ENCODE peak calls at places on chromosome 20, in six cellular contexts. X is HS-5, F is NCI-H510A treated with DMSO at 0.1 percent for 48 hours, O is AG20443, K is left colon, U is kidney glomerular epithelial cell. N is an unnamed sample.

GRCh38 chr20:36856196-36856595 is 19.7 kb upstream of the TLDC2 start:
- DNase-seq in X (no peak), F (no peak), O (no peak), K (no peak), U (no peak), N (no peak)

GRCh38 chr20:25223765-25224720 is 23.8 kb upstream of the PYGB start:
- DNase-seq in X (no peak), F (no peak), O (no peak), K (no peak), U (no peak), N (no peak)

GRCh38 chr20:38873050-38873581 is 53.1 kb upstream of the FAM83D start:
- DNase-seq in X (no peak), F (no peak), O (no peak), K (peak; percentile 37), U (no peak), N (no peak)

GRCh38 chr20:24964518-24964838 is 15.4 kb downstream of the CST7 start:
- DNase-seq in X (no peak), F (no peak), O (no peak), K (no peak), U (no peak), N (no peak)

GRCh38 chr20:37389241-37389747 is 43.4 kb downstream of the SRC start:
- DNase-seq in X (no peak), F (no peak), O (no peak), K (no peak), U (no peak), N (no peak)

GRCh38 chr20:58693226-58694006 is 816 bp downstream of the NPEPL1 start:
- DNase-seq in X (no peak), F (no peak), O (no peak), K (peak; percentile 48), U (no peak), N (no peak)

GRCh38 chr20:58192567-58192966 is 35.9 kb downstream of the ANKRD60 start:
- DNase-seq in X (no peak), F (no peak), O (no peak), K (no peak), U (no peak), N (no peak)

GRCh38 chr20:51640743-51641142 is 98.2 kb upstream of the NFATC2 start:
- DNase-seq in X (no peak), F (no peak), O (no peak), K (no peak), U (no peak), N (no peak)

GRCh38 chr20:44370639-44371218 is 15.2 kb downstream of the HNF4A start:
- DNase-seq in X (no peak), F (peak; percentile 59), O (no peak), K (peak; percentile 64), U (no peak), N (no peak)

GRCh38 chr20:25296094-25297093 is 48.5 kb downstream of the PYGB start:
- DNase-seq in X (no peak), F (peak; percentile 63), O (peak; percentile 83), K (no peak), U (no peak), N (no peak)

GRCh38 chr20:13220857-13221297 is at the start of gene ISM1:
- DNase-seq in X (no peak), F (no peak), O (peak; percentile 51), K (peak; percentile 15), U (no peak), N (no peak)

GRCh38 chr20:41261260-41261659 is 56.3 kb downstream of the ZHX3 start:
- DNase-seq in X (no peak), F (no peak), O (no peak), K (no peak), U (no peak), N (no peak)

N was measured in prostate gland.